ENCODE peak calls at places on chromosomes 4 and X, in nine cellular contexts. One of them, this sample, is unnamed. For H3K36me3, the result is how much of the 10 kb centered on the place peaks cover.

GRCh38 chr4:88908003-88908402 is 149.0 kb downstream of the FAM13A start:
- DNase-seq in cardiac muscle cell: no peak
- DNase-seq in mammary epithelial cell: no peak
- DNase-seq in tibial artery: no peak
- DNase-seq in uterus: no peak
- DNase-seq in thoracic aorta: no peak
- DNase-seq in K562: no peak
- DNase-seq in tibial nerve: no peak
- DNase-seq in GM23338: no peak
- DNase-seq in this sample: no peak

GRCh38 chrX:13579696-13580095 is 10.3 kb downstream of the EGFL6 start:
- DNase-seq in tibial artery: no peak
- DNase-seq in uterus: no peak
- DNase-seq in thoracic aorta: no peak
- DNase-seq in GM23338: no peak
- DNase-seq in tibial nerve: no peak
- DNase-seq in cardiac muscle cell: no peak
- DNase-seq in mammary epithelial cell: no peak
- DNase-seq in K562: no peak
- DNase-seq in this sample: no peak

GRCh38 chrX:83916525-83916924 is 55.6 kb downstream of the CYLC1 start:
- DNase-seq in thoracic aorta: no peak
- DNase-seq in K562: peak
- DNase-seq in tibial nerve: no peak
- DNase-seq in tibial artery: no peak
- DNase-seq in uterus: no peak
- DNase-seq in mammary epithelial cell: peak
- DNase-seq in GM23338: peak
- DNase-seq in cardiac muscle cell: peak
- DNase-seq in this sample: no peak

GRCh38 chr4:144509088-144509854 is 136.7 kb upstream of the HHIP start:
- DNase-seq in thoracic aorta: no peak
- DNase-seq in K562: no peak
- DNase-seq in uterus: no peak
- DNase-seq in mammary epithelial cell: no peak
- DNase-seq in cardiac muscle cell: no peak
- DNase-seq in tibial artery: no peak
- DNase-seq in tibial nerve: no peak
- DNase-seq in GM23338: peak
- DNase-seq in this sample: no peak

GRCh38 chr4:46385235-46385634 is 4.7 kb downstream of the GABRA2 start:
- DNase-seq in mammary epithelial cell: no peak
- DNase-seq in tibial nerve: no peak
- DNase-seq in GM23338: no peak
- DNase-seq in tibial artery: no peak
- DNase-seq in uterus: no peak
- DNase-seq in cardiac muscle cell: no peak
- DNase-seq in thoracic aorta: no peak
- DNase-seq in K562: no peak
- DNase-seq in this sample: no peak

GRCh38 chr4:12889054-12889453 is 595.1 kb downstream of the RAB28 start:
- DNase-seq in GM23338: no peak
- DNase-seq in tibial nerve: no peak
- DNase-seq in uterus: no peak
- DNase-seq in K562: no peak
- DNase-seq in cardiac muscle cell: no peak
- DNase-seq in mammary epithelial cell: peak
- DNase-seq in tibial artery: no peak
- DNase-seq in thoracic aorta: peak
- DNase-seq in this sample: no peak

GRCh38 chr4:110361921-110362320 is 114.0 kb upstream of the ENPEP start:
- DNase-seq in tibial artery: no peak
- DNase-seq in mammary epithelial cell: peak
- DNase-seq in cardiac muscle cell: no peak
- DNase-seq in tibial nerve: no peak
- DNase-seq in K562: no peak
- DNase-seq in thoracic aorta: no peak
- DNase-seq in GM23338: no peak
- DNase-seq in uterus: no peak
- DNase-seq in this sample: no peak

GRCh38 chr4:824461-825062 is 1.4 kb downstream of the CPLX1 start:
- DNase-seq in K562: no peak
- DNase-seq in tibial nerve: no peak
- DNase-seq in thoracic aorta: no peak
- DNase-seq in GM23338: peak
- DNase-seq in cardiac muscle cell: no peak
- DNase-seq in tibial artery: no peak
- DNase-seq in mammary epithelial cell: no peak
- DNase-seq in uterus: no peak
- DNase-seq in this sample: peak

DNA sequence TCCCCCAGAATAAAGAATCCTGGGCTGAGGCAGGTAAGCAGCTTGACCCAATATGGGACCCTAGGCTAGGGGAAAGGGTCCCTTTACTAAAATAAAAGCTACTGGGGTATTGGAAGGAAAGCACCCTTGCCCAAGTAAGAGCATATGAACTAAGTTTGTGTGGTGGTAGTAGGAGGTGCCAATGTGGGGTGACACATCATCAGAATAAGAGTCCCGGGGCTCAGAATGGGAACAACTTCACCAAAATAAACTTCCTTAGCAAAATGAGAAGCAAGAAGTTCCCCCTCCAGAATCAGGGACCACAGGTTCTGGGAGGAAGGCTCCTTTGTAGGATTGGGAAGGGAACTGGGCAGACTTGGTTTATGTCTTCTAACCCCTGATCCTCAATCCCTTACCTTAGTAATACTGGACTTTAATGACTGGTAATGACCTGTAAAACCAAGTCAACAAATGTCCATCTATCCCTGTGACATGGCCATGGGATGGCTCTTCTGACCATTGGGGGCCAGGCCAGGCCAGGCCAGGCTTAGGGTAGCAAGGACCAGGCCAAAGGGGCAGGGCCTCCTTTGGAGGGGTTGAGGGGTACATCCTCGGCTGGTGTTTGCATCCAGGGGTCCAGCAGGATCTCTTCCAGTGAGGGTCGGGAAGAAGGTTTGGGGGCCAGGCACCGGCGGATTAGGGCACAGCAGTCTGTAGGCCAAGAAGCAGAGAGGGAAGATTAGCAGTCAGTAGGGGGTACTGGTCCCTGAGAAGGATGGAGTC is 2.3 kb upstream of the SLC35A2 start:
- DNase-seq in thoracic aorta: no peak
- DNase-seq in mammary epithelial cell: no peak
- DNase-seq in GM23338: no peak
- DNase-seq in tibial artery: no peak
- DNase-seq in uterus: no peak
- DNase-seq in tibial nerve: no peak
- DNase-seq in cardiac muscle cell: no peak
- DNase-seq in K562: no peak
- DNase-seq in this sample: no peak
- H3K27ac ChIP-seq in thoracic aorta: no peak
- H3K27ac ChIP-seq in mammary epithelial cell: no peak
- H3K27ac ChIP-seq in GM23338: peak
- H3K27ac ChIP-seq in tibial artery: no peak
- H3K27ac ChIP-seq in uterus: no peak
- H3K27ac ChIP-seq in tibial nerve: no peak
- H3K27ac ChIP-seq in cardiac muscle cell: no peak
- H3K27ac ChIP-seq in K562: no peak
- H3K27ac ChIP-seq in this sample: no peak

GRCh38 chrX:134020910-134021309 is 35.5 kb upstream of the GPC3 start:
- DNase-seq in mammary epithelial cell: no peak
- DNase-seq in thoracic aorta: no peak
- DNase-seq in tibial nerve: no peak
- DNase-seq in K562: no peak
- DNase-seq in tibial artery: no peak
- DNase-seq in cardiac muscle cell: peak
- DNase-seq in uterus: no peak
- DNase-seq in GM23338: peak
- DNase-seq in this sample: no peak
- TF ChIP-seq CTCF in mammary epithelial cell: no peak
- TF ChIP-seq CTCF in thoracic aorta: no peak
- TF ChIP-seq CTCF in tibial nerve: no peak
- TF ChIP-seq CTCF in K562: peak
- TF ChIP-seq CTCF in tibial artery: no peak
- TF ChIP-seq CTCF in cardiac muscle cell: no peak
- TF ChIP-seq CTCF in uterus: no peak
- TF ChIP-seq CTCF in GM23338: peak
- TF ChIP-seq CTCF in this sample: no peak

DNA sequence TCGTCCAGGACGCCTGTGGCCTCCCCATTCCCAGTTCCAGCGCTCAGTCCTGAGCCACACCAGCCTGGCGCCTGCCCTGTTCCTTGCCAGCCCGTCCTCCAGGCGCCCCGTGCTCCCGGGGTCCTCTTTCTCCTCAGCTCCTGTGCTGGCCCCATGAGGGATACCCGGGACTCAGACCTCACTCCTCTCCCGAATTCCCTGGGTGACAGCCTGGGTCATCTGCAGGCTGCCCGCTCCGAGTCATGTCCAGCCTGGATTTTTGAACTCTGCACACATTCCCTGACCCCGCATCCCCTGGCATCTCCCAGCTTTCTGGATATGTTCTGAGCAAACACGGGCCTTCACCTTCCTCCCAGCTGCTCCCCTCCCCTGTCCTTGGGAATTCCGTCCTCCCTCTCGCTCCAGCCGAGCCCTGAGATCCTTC is 14.9 kb upstream of the ADD1 start:
- DNase-seq in thoracic aorta: no peak
- DNase-seq in tibial nerve: no peak
- DNase-seq in GM23338: no peak
- DNase-seq in tibial artery: peak
- DNase-seq in uterus: no peak
- DNase-seq in K562: no peak
- DNase-seq in cardiac muscle cell: no peak
- DNase-seq in mammary epithelial cell: no peak
- DNase-seq in this sample: no peak
- H3K36me3 ChIP-seq in thoracic aorta: under half
- H3K36me3 ChIP-seq in tibial nerve: under half
- H3K36me3 ChIP-seq in GM23338: under half
- H3K36me3 ChIP-seq in tibial artery: half or more
- H3K36me3 ChIP-seq in uterus: under half
- H3K36me3 ChIP-seq in K562: under half
- H3K36me3 ChIP-seq in cardiac muscle cell: under half
- H3K36me3 ChIP-seq in mammary epithelial cell: under half
- H3K36me3 ChIP-seq in this sample: half or more

GRCh38 chr4:74097161-74097560 is 1.8 kb downstream of the CXCL2 start:
- DNase-seq in mammary epithelial cell: peak
- DNase-seq in cardiac muscle cell: no peak
- DNase-seq in K562: no peak
- DNase-seq in uterus: no peak
- DNase-seq in tibial nerve: no peak
- DNase-seq in GM23338: no peak
- DNase-seq in tibial artery: no peak
- DNase-seq in thoracic aorta: no peak
- DNase-seq in this sample: no peak

GRCh38 chr4:74104145-74104544 is 5.2 kb upstream of the CXCL2 start:
- DNase-seq in tibial artery: no peak
- DNase-seq in uterus: no peak
- DNase-seq in K562: no peak
- DNase-seq in cardiac muscle cell: no peak
- DNase-seq in tibial nerve: no peak
- DNase-seq in GM23338: no peak
- DNase-seq in mammary epithelial cell: no peak
- DNase-seq in thoracic aorta: no peak
- DNase-seq in this sample: no peak

GRCh38 chr4:74098628-74098995 is 383 bp downstream of the CXCL2 start:
- DNase-seq in mammary epithelial cell: no peak
- DNase-seq in GM23338: peak
- DNase-seq in tibial nerve: no peak
- DNase-seq in tibial artery: peak
- DNase-seq in uterus: peak
- DNase-seq in thoracic aorta: no peak
- DNase-seq in K562: no peak
- DNase-seq in cardiac muscle cell: peak
- DNase-seq in this sample: peak

GRCh38 chr4:74097631-74098550 is 1.1 kb downstream of the CXCL2 start:
- DNase-seq in tibial artery: no peak
- DNase-seq in thoracic aorta: no peak
- DNase-seq in K562: no peak
- DNase-seq in mammary epithelial cell: peak
- DNase-seq in uterus: no peak
- DNase-seq in GM23338: no peak
- DNase-seq in cardiac muscle cell: no peak
- DNase-seq in tibial nerve: no peak
- DNase-seq in this sample: no peak

DNA sequence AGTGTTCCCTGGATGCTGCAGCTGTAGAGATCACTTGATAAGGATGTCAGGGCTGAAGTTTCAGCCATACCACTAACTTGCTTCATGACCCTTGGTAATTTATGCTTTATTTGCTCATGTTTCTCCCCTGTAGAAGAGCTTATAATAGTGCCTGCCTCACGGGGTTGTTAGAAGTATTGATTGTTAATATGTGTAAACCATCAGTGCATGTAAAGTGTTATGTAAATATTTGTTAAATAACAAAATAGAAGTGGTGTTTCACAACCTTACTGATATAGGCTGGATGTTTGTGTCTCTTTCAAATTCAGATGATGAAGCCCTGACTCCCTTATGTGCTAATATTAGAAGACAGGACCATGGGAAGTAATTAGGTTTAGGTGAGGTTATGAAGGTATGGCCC is 1.5 kb upstream of the CXCL2 start:
- DNase-seq in thoracic aorta: no peak
- DNase-seq in K562: no peak
- DNase-seq in uterus: no peak
- DNase-seq in cardiac muscle cell: no peak
- DNase-seq in tibial nerve: no peak
- DNase-seq in tibial artery: no peak
- DNase-seq in GM23338: no peak
- DNase-seq in mammary epithelial cell: no peak
- DNase-seq in this sample: no peak
- H3K27ac ChIP-seq in thoracic aorta: no peak
- H3K27ac ChIP-seq in K562: peak
- H3K27ac ChIP-seq in uterus: no peak
- H3K27ac ChIP-seq in cardiac muscle cell: no peak
- H3K27ac ChIP-seq in tibial nerve: no peak
- H3K27ac ChIP-seq in tibial artery: no peak
- H3K27ac ChIP-seq in GM23338: no peak
- H3K27ac ChIP-seq in mammary epithelial cell: no peak
- H3K27ac ChIP-seq in this sample: no peak

GRCh38 chr4:55406545-55406944 is 10.8 kb downstream of the TMEM165 start:
- DNase-seq in thoracic aorta: no peak
- DNase-seq in K562: no peak
- DNase-seq in uterus: no peak
- DNase-seq in GM23338: no peak
- DNase-seq in tibial nerve: no peak
- DNase-seq in tibial artery: no peak
- DNase-seq in cardiac muscle cell: no peak
- DNase-seq in mammary epithelial cell: no peak
- DNase-seq in this sample: no peak
- TF ChIP-seq CTCF in thoracic aorta: no peak
- TF ChIP-seq CTCF in K562: no peak
- TF ChIP-seq CTCF in uterus: no peak
- TF ChIP-seq CTCF in GM23338: no peak
- TF ChIP-seq CTCF in tibial nerve: no peak
- TF ChIP-seq CTCF in tibial artery: no peak
- TF ChIP-seq CTCF in cardiac muscle cell: no peak
- TF ChIP-seq CTCF in mammary epithelial cell: no peak
- TF ChIP-seq CTCF in this sample: no peak

This sample was measured in upper lobe of right lung.